ENCODE peak calls at places on chromosome 16, in nine cellular contexts. One of them, this sample, is unnamed. For H3K27me3, the result is how much of the 10 kb centered on the place peaks cover.

GRCh38 chr16:48292452-48292851 is 45.1 kb upstream of the ABCC11 start:
- DNase-seq in left ventricle myocardium inferior: no peak
- DNase-seq in kidney epithelial cell: no peak
- DNase-seq in uterus: no peak
- DNase-seq in heart right ventricle: no peak
- DNase-seq in spleen: no peak
- DNase-seq in tibial artery: no peak
- DNase-seq in GM23338: no peak
- DNase-seq in dorsolateral prefrontal cortex: no peak
- DNase-seq in this sample: no peak

GRCh38 chr16:68592466-68593337 is 52.4 kb upstream of the CDH3 start:
- DNase-seq in left ventricle myocardium inferior: no peak
- DNase-seq in kidney epithelial cell: no peak
- DNase-seq in uterus: no peak
- DNase-seq in heart right ventricle: no peak
- DNase-seq in spleen: no peak
- DNase-seq in tibial artery: no peak
- DNase-seq in GM23338: peak
- DNase-seq in dorsolateral prefrontal cortex: no peak
- DNase-seq in this sample: no peak

GRCh38 chr16:1183235-1183907 is 30.5 kb downstream of the CACNA1H start:
- DNase-seq in left ventricle myocardium inferior: peak
- DNase-seq in kidney epithelial cell: no peak
- DNase-seq in uterus: peak
- DNase-seq in heart right ventricle: peak
- DNase-seq in spleen: no peak
- DNase-seq in tibial artery: peak
- DNase-seq in GM23338: no peak
- DNase-seq in dorsolateral prefrontal cortex: peak
- DNase-seq in this sample: peak

GRCh38 chr16:70430667-70431536 is 8.0 kb downstream of the ST3GAL2 start:
- DNase-seq in left ventricle myocardium inferior: no peak
- DNase-seq in kidney epithelial cell: no peak
- DNase-seq in uterus: no peak
- DNase-seq in heart right ventricle: no peak
- DNase-seq in spleen: peak
- DNase-seq in tibial artery: peak
- DNase-seq in GM23338: peak
- DNase-seq in dorsolateral prefrontal cortex: no peak
- DNase-seq in this sample: no peak

GRCh38 chr16:71210-71539 is 1.3 kb downstream of the RHBDF1 start:
- DNase-seq in left ventricle myocardium inferior: no peak
- DNase-seq in kidney epithelial cell: no peak
- DNase-seq in uterus: no peak
- DNase-seq in heart right ventricle: no peak
- DNase-seq in spleen: no peak
- DNase-seq in tibial artery: no peak
- DNase-seq in GM23338: no peak
- DNase-seq in dorsolateral prefrontal cortex: no peak
- DNase-seq in this sample: no peak

GRCh38 chr16:12661656-12662172 is 142.0 kb downstream of the CPPED1 start:
- DNase-seq in left ventricle myocardium inferior: no peak
- DNase-seq in kidney epithelial cell: no peak
- DNase-seq in uterus: no peak
- DNase-seq in heart right ventricle: no peak
- DNase-seq in spleen: no peak
- DNase-seq in tibial artery: no peak
- DNase-seq in GM23338: peak
- DNase-seq in dorsolateral prefrontal cortex: no peak
- DNase-seq in this sample: no peak

GRCh38 chr16:23877107-23878070 is 41.6 kb downstream of the PRKCB start:
- DNase-seq in left ventricle myocardium inferior: no peak
- DNase-seq in kidney epithelial cell: no peak
- DNase-seq in uterus: no peak
- DNase-seq in heart right ventricle: no peak
- DNase-seq in spleen: no peak
- DNase-seq in tibial artery: no peak
- DNase-seq in GM23338: no peak
- DNase-seq in dorsolateral prefrontal cortex: no peak
- DNase-seq in this sample: no peak

GRCh38 chr16:71929048-71929447 is 33.7 kb downstream of the IST1 start:
- DNase-seq in left ventricle myocardium inferior: no peak
- DNase-seq in kidney epithelial cell: peak
- DNase-seq in uterus: no peak
- DNase-seq in heart right ventricle: no peak
- DNase-seq in spleen: no peak
- DNase-seq in tibial artery: no peak
- DNase-seq in GM23338: no peak
- DNase-seq in dorsolateral prefrontal cortex: peak
- DNase-seq in this sample: peak

GRCh38 chr16:600781-601180 is 10.9 kb downstream of the RAB40C start:
- DNase-seq in left ventricle myocardium inferior: no peak
- DNase-seq in kidney epithelial cell: no peak
- DNase-seq in uterus: no peak
- DNase-seq in heart right ventricle: no peak
- DNase-seq in spleen: no peak
- DNase-seq in tibial artery: no peak
- DNase-seq in GM23338: peak
- DNase-seq in dorsolateral prefrontal cortex: no peak
- DNase-seq in this sample: no peak

GRCh38 chr16:82991941-82992675 is 365.3 kb downstream of the CDH13 start:
- DNase-seq in left ventricle myocardium inferior: no peak
- DNase-seq in kidney epithelial cell: no peak
- DNase-seq in uterus: no peak
- DNase-seq in heart right ventricle: no peak
- DNase-seq in spleen: no peak
- DNase-seq in tibial artery: no peak
- DNase-seq in GM23338: no peak
- DNase-seq in dorsolateral prefrontal cortex: no peak
- DNase-seq in this sample: no peak

GRCh38 chr16:31201511-31202401 is 804 bp downstream of the PYCARD start:
- DNase-seq in left ventricle myocardium inferior: peak
- DNase-seq in kidney epithelial cell: no peak
- DNase-seq in uterus: no peak
- DNase-seq in heart right ventricle: peak
- DNase-seq in spleen: peak
- DNase-seq in tibial artery: no peak
- DNase-seq in GM23338: peak
- DNase-seq in dorsolateral prefrontal cortex: no peak
- DNase-seq in this sample: no peak

GRCh38 chr16:68297908-68298307 is 12.8 kb downstream of the SLC7A6OS start:
- DNase-seq in left ventricle myocardium inferior: no peak
- DNase-seq in kidney epithelial cell: no peak
- DNase-seq in uterus: no peak
- DNase-seq in heart right ventricle: no peak
- DNase-seq in spleen: no peak
- DNase-seq in tibial artery: no peak
- DNase-seq in GM23338: no peak
- DNase-seq in dorsolateral prefrontal cortex: no peak
- DNase-seq in this sample: no peak

GRCh38 chr16:58123896-58124600 is 5.1 kb downstream of the CFAP20 start:
- DNase-seq in left ventricle myocardium inferior: no peak
- DNase-seq in kidney epithelial cell: no peak
- DNase-seq in uterus: no peak
- DNase-seq in heart right ventricle: no peak
- DNase-seq in spleen: no peak
- DNase-seq in tibial artery: no peak
- DNase-seq in GM23338: no peak
- DNase-seq in dorsolateral prefrontal cortex: no peak
- DNase-seq in this sample: no peak

GRCh38 chr16:26158142-26158759 is 466.5 kb downstream of the HS3ST4 start:
- DNase-seq in left ventricle myocardium inferior: no peak
- DNase-seq in kidney epithelial cell: no peak
- DNase-seq in uterus: no peak
- DNase-seq in heart right ventricle: no peak
- DNase-seq in spleen: no peak
- DNase-seq in tibial artery: no peak
- DNase-seq in GM23338: no peak
- DNase-seq in dorsolateral prefrontal cortex: no peak
- DNase-seq in this sample: no peak

GRCh38 chr16:63890072-63890471 is 1231.8 kb downstream of the CDH11 start:
- DNase-seq in left ventricle myocardium inferior: no peak
- DNase-seq in kidney epithelial cell: no peak
- DNase-seq in uterus: no peak
- DNase-seq in heart right ventricle: no peak
- DNase-seq in spleen: no peak
- DNase-seq in tibial artery: no peak
- DNase-seq in GM23338: no peak
- DNase-seq in dorsolateral prefrontal cortex: peak
- DNase-seq in this sample: no peak

GRCh38 chr16:24288516-24288915 is 32.4 kb downstream of the CACNG3 start:
- DNase-seq in left ventricle myocardium inferior: no peak
- DNase-seq in kidney epithelial cell: no peak
- DNase-seq in uterus: no peak
- DNase-seq in heart right ventricle: no peak
- DNase-seq in spleen: no peak
- DNase-seq in tibial artery: no peak
- DNase-seq in GM23338: no peak
- DNase-seq in dorsolateral prefrontal cortex: peak
- DNase-seq in this sample: no peak

GRCh38 chr16:848510-849253 is 48.1 kb upstream of the GNG13 start:
- DNase-seq in left ventricle myocardium inferior: no peak
- DNase-seq in kidney epithelial cell: no peak
- DNase-seq in uterus: no peak
- DNase-seq in heart right ventricle: no peak
- DNase-seq in spleen: no peak
- DNase-seq in tibial artery: no peak
- DNase-seq in GM23338: no peak
- DNase-seq in dorsolateral prefrontal cortex: no peak
- DNase-seq in this sample: no peak

GRCh38 chr16:4052801-4053662 is 63.2 kb downstream of the ADCY9 start:
- DNase-seq in left ventricle myocardium inferior: peak
- DNase-seq in kidney epithelial cell: no peak
- DNase-seq in uterus: no peak
- DNase-seq in heart right ventricle: peak
- DNase-seq in spleen: peak
- DNase-seq in tibial artery: peak
- DNase-seq in GM23338: no peak
- DNase-seq in dorsolateral prefrontal cortex: peak
- DNase-seq in this sample: no peak

GRCh38 chr16:74984194-74984669 is 691 bp downstream of the WDR59 start:
- DNase-seq in left ventricle myocardium inferior: no peak
- DNase-seq in kidney epithelial cell: no peak
- DNase-seq in uterus: no peak
- DNase-seq in heart right ventricle: no peak
- DNase-seq in spleen: no peak
- DNase-seq in tibial artery: no peak
- DNase-seq in GM23338: no peak
- DNase-seq in dorsolateral prefrontal cortex: peak
- DNase-seq in this sample: no peak

GRCh38 chr16:89009343-89010209 is 32.6 kb upstream of the CBFA2T3 start:
- DNase-seq in left ventricle myocardium inferior: no peak
- DNase-seq in kidney epithelial cell: no peak
- DNase-seq in uterus: no peak
- DNase-seq in heart right ventricle: no peak
- DNase-seq in spleen: peak
- DNase-seq in tibial artery: peak
- DNase-seq in GM23338: peak
- DNase-seq in dorsolateral prefrontal cortex: no peak
- DNase-seq in this sample: no peak

GRCh38 chr16:81831722-81832126 is 52.6 kb downstream of the PLCG2 start:
- DNase-seq in left ventricle myocardium inferior: peak
- DNase-seq in kidney epithelial cell: no peak
- DNase-seq in uterus: peak
- DNase-seq in heart right ventricle: peak
- DNase-seq in spleen: peak
- DNase-seq in tibial artery: peak
- DNase-seq in GM23338: peak
- DNase-seq in dorsolateral prefrontal cortex: peak
- DNase-seq in this sample: no peak
- TF ChIP-seq CTCF in left ventricle myocardium inferior: no peak
- TF ChIP-seq CTCF in kidney epithelial cell: no peak
- TF ChIP-seq CTCF in uterus: no peak
- TF ChIP-seq CTCF in heart right ventricle: peak
- TF ChIP-seq CTCF in spleen: peak
- TF ChIP-seq CTCF in tibial artery: no peak
- TF ChIP-seq CTCF in GM23338: no peak
- TF ChIP-seq CTCF in dorsolateral prefrontal cortex: no peak
- TF ChIP-seq CTCF in this sample: no peak

GRCh38 chr16:84467709-84468108 is 36.8 kb downstream of the MEAK7 start:
- DNase-seq in left ventricle myocardium inferior: no peak
- DNase-seq in kidney epithelial cell: no peak
- DNase-seq in uterus: no peak
- DNase-seq in heart right ventricle: no peak
- DNase-seq in spleen: no peak
- DNase-seq in tibial artery: no peak
- DNase-seq in GM23338: no peak
- DNase-seq in dorsolateral prefrontal cortex: no peak
- DNase-seq in this sample: no peak
- H3K27me3 ChIP-seq in left ventricle myocardium inferior: under half
- H3K27me3 ChIP-seq in kidney epithelial cell: under half
- H3K27me3 ChIP-seq in uterus: under half
- H3K27me3 ChIP-seq in heart right ventricle: under half
- H3K27me3 ChIP-seq in spleen: under half
- H3K27me3 ChIP-seq in tibial artery: under half
- H3K27me3 ChIP-seq in GM23338: under half
- H3K27me3 ChIP-seq in dorsolateral prefrontal cortex: under half
- H3K27me3 ChIP-seq in this sample: under half

DNA sequence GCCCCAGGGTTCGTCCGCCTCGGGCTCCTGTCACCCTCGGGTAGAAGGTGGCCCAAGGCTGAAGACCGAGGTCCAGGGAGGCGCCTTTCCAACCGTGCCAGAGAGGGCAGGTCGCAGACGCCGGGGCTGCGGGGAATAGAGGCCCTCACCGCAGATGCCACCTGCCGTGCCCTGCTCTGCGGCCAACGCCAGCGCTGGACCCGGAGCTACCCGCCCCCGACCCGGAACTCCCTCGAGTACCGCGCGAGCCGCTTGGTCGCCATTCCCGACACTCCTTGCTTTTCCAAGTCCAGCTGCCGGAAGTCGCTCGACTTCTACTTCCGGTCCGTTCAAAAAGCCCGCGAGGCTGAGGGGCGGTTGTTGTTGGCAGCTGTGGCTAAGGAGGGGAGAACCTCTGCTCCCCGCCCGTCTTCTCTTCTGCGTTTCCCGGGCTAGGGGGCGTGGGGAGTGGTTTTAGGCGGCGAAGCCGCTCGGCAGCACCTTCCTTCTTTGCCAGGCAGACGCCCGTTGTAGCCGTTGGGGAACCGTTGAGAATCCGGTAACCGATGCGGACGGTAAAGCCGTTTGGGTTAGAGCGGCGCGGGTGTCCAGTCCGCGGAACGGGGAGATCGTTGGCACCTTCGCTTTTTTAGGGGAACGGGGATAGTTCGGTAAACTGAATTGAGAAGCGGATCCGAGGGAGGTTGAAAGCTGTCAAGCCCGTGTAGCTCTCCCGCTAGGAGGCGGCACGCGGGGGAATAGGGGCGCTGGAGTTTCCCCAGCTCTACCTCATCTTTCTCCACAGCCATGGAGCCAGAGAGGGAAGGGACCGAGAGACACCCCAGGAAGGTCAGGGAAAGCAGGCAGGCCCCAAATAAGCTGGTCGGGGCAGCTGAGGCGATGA is at the start of the genes ERI2 and REXO5:
- DNase-seq in left ventricle myocardium inferior: peak
- DNase-seq in kidney epithelial cell: peak
- DNase-seq in uterus: peak
- DNase-seq in heart right ventricle: peak
- DNase-seq in spleen: peak
- DNase-seq in tibial artery: peak
- DNase-seq in GM23338: peak
- DNase-seq in dorsolateral prefrontal cortex: peak
- DNase-seq in this sample: peak
- TF ChIP-seq CTCF in left ventricle myocardium inferior: peak
- TF ChIP-seq CTCF in kidney epithelial cell: peak
- TF ChIP-seq CTCF in uterus: peak
- TF ChIP-seq CTCF in heart right ventricle: peak
- TF ChIP-seq CTCF in spleen: no peak
- TF ChIP-seq CTCF in tibial artery: peak
- TF ChIP-seq CTCF in GM23338: peak
- TF ChIP-seq CTCF in dorsolateral prefrontal cortex: peak
- TF ChIP-seq CTCF in this sample: peak

GRCh38 chr16:5461574-5461973 is 364.0 kb upstream of the EEF2KMT start:
- DNase-seq in left ventricle myocardium inferior: no peak
- DNase-seq in kidney epithelial cell: no peak
- DNase-seq in uterus: no peak
- DNase-seq in heart right ventricle: no peak
- DNase-seq in spleen: no peak
- DNase-seq in tibial artery: no peak
- DNase-seq in GM23338: no peak
- DNase-seq in dorsolateral prefrontal cortex: no peak
- DNase-seq in this sample: no peak
- H3K27me3 ChIP-seq in left ventricle myocardium inferior: under half
- H3K27me3 ChIP-seq in kidney epithelial cell: under half
- H3K27me3 ChIP-seq in uterus: under half
- H3K27me3 ChIP-seq in heart right ventricle: under half
- H3K27me3 ChIP-seq in spleen: under half
- H3K27me3 ChIP-seq in tibial artery: under half
- H3K27me3 ChIP-seq in GM23338: under half
- H3K27me3 ChIP-seq in dorsolateral prefrontal cortex: under half
- H3K27me3 ChIP-seq in this sample: under half

This sample was measured in AG04450.